ENCODE peak calls at places on chromosomes 1 and 21, in eight cellular contexts. One of them, this sample, is unnamed.

GRCh38 chr1:47841356-47841755 is 155.8 kb downstream of the TRABD2B start:
- DNase-seq in neuronal stem cell: no peak
- DNase-seq in BE2C: no peak
- DNase-seq in heart left ventricle: no peak
- DNase-seq in stimulated activated CD8-positive, alpha-beta memory T cell treated with anti-CD3 and anti-CD28 coated beads, Interleukin-12 subunit alpha, Interleukin-12 subunit beta, amount 100 ng/mL, for 1 hour: no peak
- DNase-seq in T-helper 2 cell treated with Interferon-gamma antibody and Interleukin-4, amounts not matched to agents 5 μg/mL and 100 μg/mL, for 36 hours: no peak
- DNase-seq in endothelial cell: no peak
- DNase-seq in ELR: no peak
- DNase-seq in this sample: no peak

GRCh38 chr1:235324296-235324695 is 3.7 kb downstream of the ARID4B start:
- DNase-seq in neuronal stem cell: no peak
- DNase-seq in BE2C: no peak
- DNase-seq in heart left ventricle: no peak
- DNase-seq in stimulated activated CD8-positive, alpha-beta memory T cell treated with anti-CD3 and anti-CD28 coated beads, Interleukin-12 subunit alpha, Interleukin-12 subunit beta, amount 100 ng/mL, for 1 hour: no peak
- DNase-seq in T-helper 2 cell treated with Interferon-gamma antibody and Interleukin-4, amounts not matched to agents 5 μg/mL and 100 μg/mL, for 36 hours: no peak
- DNase-seq in endothelial cell: no peak
- DNase-seq in ELR: no peak
- DNase-seq in this sample: no peak

GRCh38 chr1:18149113-18149641 is 41.6 kb downstream of the IGSF21 start:
- DNase-seq in neuronal stem cell: no peak
- DNase-seq in BE2C: peak; percentile 68
- DNase-seq in heart left ventricle: no peak
- DNase-seq in stimulated activated CD8-positive, alpha-beta memory T cell treated with anti-CD3 and anti-CD28 coated beads, Interleukin-12 subunit alpha, Interleukin-12 subunit beta, amount 100 ng/mL, for 1 hour: no peak
- DNase-seq in T-helper 2 cell treated with Interferon-gamma antibody and Interleukin-4, amounts not matched to agents 5 μg/mL and 100 μg/mL, for 36 hours: no peak
- DNase-seq in endothelial cell: no peak
- DNase-seq in ELR: no peak
- DNase-seq in this sample: peak; percentile 51

GRCh38 chr1:56135864-56136147 is 443.6 kb downstream of the PLPP3 start:
- DNase-seq in neuronal stem cell: no peak
- DNase-seq in BE2C: no peak
- DNase-seq in heart left ventricle: no peak
- DNase-seq in stimulated activated CD8-positive, alpha-beta memory T cell treated with anti-CD3 and anti-CD28 coated beads, Interleukin-12 subunit alpha, Interleukin-12 subunit beta, amount 100 ng/mL, for 1 hour: no peak
- DNase-seq in T-helper 2 cell treated with Interferon-gamma antibody and Interleukin-4, amounts not matched to agents 5 μg/mL and 100 μg/mL, for 36 hours: no peak
- DNase-seq in endothelial cell: no peak
- DNase-seq in ELR: no peak
- DNase-seq in this sample: no peak

GRCh38 chr1:186722711-186723309 is 42.6 kb upstream of the PTGS2 start:
- DNase-seq in neuronal stem cell: peak; percentile 6
- DNase-seq in BE2C: peak; percentile 45
- DNase-seq in heart left ventricle: no peak
- DNase-seq in stimulated activated CD8-positive, alpha-beta memory T cell treated with anti-CD3 and anti-CD28 coated beads, Interleukin-12 subunit alpha, Interleukin-12 subunit beta, amount 100 ng/mL, for 1 hour: no peak
- DNase-seq in T-helper 2 cell treated with Interferon-gamma antibody and Interleukin-4, amounts not matched to agents 5 μg/mL and 100 μg/mL, for 36 hours: no peak
- DNase-seq in endothelial cell: peak; percentile 45
- DNase-seq in ELR: peak; percentile 80
- DNase-seq in this sample: peak; percentile 80

GRCh38 chr1:218785928-218786327 is 387.8 kb upstream of the LYPLAL1 start:
- DNase-seq in neuronal stem cell: no peak
- DNase-seq in BE2C: no peak
- DNase-seq in heart left ventricle: no peak
- DNase-seq in stimulated activated CD8-positive, alpha-beta memory T cell treated with anti-CD3 and anti-CD28 coated beads, Interleukin-12 subunit alpha, Interleukin-12 subunit beta, amount 100 ng/mL, for 1 hour: no peak
- DNase-seq in T-helper 2 cell treated with Interferon-gamma antibody and Interleukin-4, amounts not matched to agents 5 μg/mL and 100 μg/mL, for 36 hours: no peak
- DNase-seq in endothelial cell: no peak
- DNase-seq in ELR: no peak
- DNase-seq in this sample: no peak

GRCh38 chr1:67430358-67431155 is at the start of gene SERBP1:
- DNase-seq in neuronal stem cell: peak; percentile 96
- DNase-seq in BE2C: peak; percentile 92
- DNase-seq in heart left ventricle: peak; percentile 98
- DNase-seq in stimulated activated CD8-positive, alpha-beta memory T cell treated with anti-CD3 and anti-CD28 coated beads, Interleukin-12 subunit alpha, Interleukin-12 subunit beta, amount 100 ng/mL, for 1 hour: peak; percentile 89
- DNase-seq in T-helper 2 cell treated with Interferon-gamma antibody and Interleukin-4, amounts not matched to agents 5 μg/mL and 100 μg/mL, for 36 hours: peak; percentile 97
- DNase-seq in endothelial cell: peak; percentile 94
- DNase-seq in ELR: peak; percentile 97
- DNase-seq in this sample: peak; percentile 99

GRCh38 chr1:224615861-224616760 is at the start of gene CNIH3:
- DNase-seq in neuronal stem cell: peak; percentile 70
- DNase-seq in BE2C: peak; percentile 55
- DNase-seq in heart left ventricle: no peak
- DNase-seq in stimulated activated CD8-positive, alpha-beta memory T cell treated with anti-CD3 and anti-CD28 coated beads, Interleukin-12 subunit alpha, Interleukin-12 subunit beta, amount 100 ng/mL, for 1 hour: no peak
- DNase-seq in T-helper 2 cell treated with Interferon-gamma antibody and Interleukin-4, amounts not matched to agents 5 μg/mL and 100 μg/mL, for 36 hours: peak; percentile 25
- DNase-seq in endothelial cell: peak; percentile 53
- DNase-seq in ELR: peak; percentile 86
- DNase-seq in this sample: peak; percentile 93

GRCh38 chr21:26966978-26967913 is at the start of gene ADAMTS5:
- DNase-seq in neuronal stem cell: peak; percentile 42
- DNase-seq in BE2C: peak; percentile 64
- DNase-seq in heart left ventricle: peak; percentile 72
- DNase-seq in stimulated activated CD8-positive, alpha-beta memory T cell treated with anti-CD3 and anti-CD28 coated beads, Interleukin-12 subunit alpha, Interleukin-12 subunit beta, amount 100 ng/mL, for 1 hour: no peak
- DNase-seq in T-helper 2 cell treated with Interferon-gamma antibody and Interleukin-4, amounts not matched to agents 5 μg/mL and 100 μg/mL, for 36 hours: no peak
- DNase-seq in endothelial cell: peak; percentile 60
- DNase-seq in ELR: peak; percentile 84
- DNase-seq in this sample: peak; percentile 74

GRCh38 chr1:116832932-116833578 is 76.7 kb upstream of the PTGFRN start:
- DNase-seq in neuronal stem cell: no peak
- DNase-seq in BE2C: no peak
- DNase-seq in heart left ventricle: no peak
- DNase-seq in stimulated activated CD8-positive, alpha-beta memory T cell treated with anti-CD3 and anti-CD28 coated beads, Interleukin-12 subunit alpha, Interleukin-12 subunit beta, amount 100 ng/mL, for 1 hour: no peak
- DNase-seq in T-helper 2 cell treated with Interferon-gamma antibody and Interleukin-4, amounts not matched to agents 5 μg/mL and 100 μg/mL, for 36 hours: no peak
- DNase-seq in endothelial cell: no peak
- DNase-seq in ELR: no peak
- DNase-seq in this sample: no peak

GRCh38 chr1:207397525-207397926 is 56.6 kb upstream of the CR2 start:
- DNase-seq in neuronal stem cell: no peak
- DNase-seq in BE2C: no peak
- DNase-seq in heart left ventricle: no peak
- DNase-seq in stimulated activated CD8-positive, alpha-beta memory T cell treated with anti-CD3 and anti-CD28 coated beads, Interleukin-12 subunit alpha, Interleukin-12 subunit beta, amount 100 ng/mL, for 1 hour: no peak
- DNase-seq in T-helper 2 cell treated with Interferon-gamma antibody and Interleukin-4, amounts not matched to agents 5 μg/mL and 100 μg/mL, for 36 hours: no peak
- DNase-seq in endothelial cell: no peak
- DNase-seq in ELR: peak; percentile 16
- DNase-seq in this sample: peak; percentile 49

GRCh38 chr1:15579683-15580047 is 5.2 kb downstream of the AGMAT start:
- DNase-seq in neuronal stem cell: no peak
- DNase-seq in BE2C: no peak
- DNase-seq in heart left ventricle: no peak
- DNase-seq in stimulated activated CD8-positive, alpha-beta memory T cell treated with anti-CD3 and anti-CD28 coated beads, Interleukin-12 subunit alpha, Interleukin-12 subunit beta, amount 100 ng/mL, for 1 hour: no peak
- DNase-seq in T-helper 2 cell treated with Interferon-gamma antibody and Interleukin-4, amounts not matched to agents 5 μg/mL and 100 μg/mL, for 36 hours: no peak
- DNase-seq in endothelial cell: no peak
- DNase-seq in ELR: no peak
- DNase-seq in this sample: no peak

GRCh38 chr1:193674292-193674944 is 488.0 kb upstream of the B3GALT2 start:
- DNase-seq in neuronal stem cell: no peak
- DNase-seq in BE2C: no peak
- DNase-seq in heart left ventricle: no peak
- DNase-seq in stimulated activated CD8-positive, alpha-beta memory T cell treated with anti-CD3 and anti-CD28 coated beads, Interleukin-12 subunit alpha, Interleukin-12 subunit beta, amount 100 ng/mL, for 1 hour: no peak
- DNase-seq in T-helper 2 cell treated with Interferon-gamma antibody and Interleukin-4, amounts not matched to agents 5 μg/mL and 100 μg/mL, for 36 hours: no peak
- DNase-seq in endothelial cell: no peak
- DNase-seq in ELR: peak; percentile 51
- DNase-seq in this sample: no peak

GRCh38 chr1:215718888-215719287 is 151.8 kb downstream of the KCTD3 start:
- DNase-seq in neuronal stem cell: no peak
- DNase-seq in BE2C: no peak
- DNase-seq in heart left ventricle: no peak
- DNase-seq in stimulated activated CD8-positive, alpha-beta memory T cell treated with anti-CD3 and anti-CD28 coated beads, Interleukin-12 subunit alpha, Interleukin-12 subunit beta, amount 100 ng/mL, for 1 hour: no peak
- DNase-seq in T-helper 2 cell treated with Interferon-gamma antibody and Interleukin-4, amounts not matched to agents 5 μg/mL and 100 μg/mL, for 36 hours: no peak
- DNase-seq in endothelial cell: no peak
- DNase-seq in ELR: peak; percentile 26
- DNase-seq in this sample: no peak

GRCh38 chr1:60598055-60598910 is 484.1 kb upstream of the NFIA start:
- DNase-seq in neuronal stem cell: no peak
- DNase-seq in BE2C: no peak
- DNase-seq in heart left ventricle: no peak
- DNase-seq in stimulated activated CD8-positive, alpha-beta memory T cell treated with anti-CD3 and anti-CD28 coated beads, Interleukin-12 subunit alpha, Interleukin-12 subunit beta, amount 100 ng/mL, for 1 hour: no peak
- DNase-seq in T-helper 2 cell treated with Interferon-gamma antibody and Interleukin-4, amounts not matched to agents 5 μg/mL and 100 μg/mL, for 36 hours: no peak
- DNase-seq in endothelial cell: no peak
- DNase-seq in ELR: no peak
- DNase-seq in this sample: no peak

GRCh38 chr1:85328713-85329376 is 52.4 kb upstream of the BCL10 start:
- DNase-seq in neuronal stem cell: peak; percentile 6
- DNase-seq in BE2C: no peak
- DNase-seq in heart left ventricle: no peak
- DNase-seq in stimulated activated CD8-positive, alpha-beta memory T cell treated with anti-CD3 and anti-CD28 coated beads, Interleukin-12 subunit alpha, Interleukin-12 subunit beta, amount 100 ng/mL, for 1 hour: no peak
- DNase-seq in T-helper 2 cell treated with Interferon-gamma antibody and Interleukin-4, amounts not matched to agents 5 μg/mL and 100 μg/mL, for 36 hours: no peak
- DNase-seq in endothelial cell: peak; percentile 38
- DNase-seq in ELR: peak; percentile 100
- DNase-seq in this sample: peak; percentile 71

GRCh38 chr1:232709339-232709738 is 79.4 kb upstream of the SIPA1L2 start:
- DNase-seq in neuronal stem cell: no peak
- DNase-seq in BE2C: no peak
- DNase-seq in heart left ventricle: no peak
- DNase-seq in stimulated activated CD8-positive, alpha-beta memory T cell treated with anti-CD3 and anti-CD28 coated beads, Interleukin-12 subunit alpha, Interleukin-12 subunit beta, amount 100 ng/mL, for 1 hour: no peak
- DNase-seq in T-helper 2 cell treated with Interferon-gamma antibody and Interleukin-4, amounts not matched to agents 5 μg/mL and 100 μg/mL, for 36 hours: no peak
- DNase-seq in endothelial cell: no peak
- DNase-seq in ELR: peak; percentile 13
- DNase-seq in this sample: no peak

GRCh38 chr1:206982216-206982615 is 12.0 kb upstream of the FCAMR start:
- DNase-seq in neuronal stem cell: peak; percentile 40
- DNase-seq in BE2C: peak; percentile 46
- DNase-seq in heart left ventricle: no peak
- DNase-seq in stimulated activated CD8-positive, alpha-beta memory T cell treated with anti-CD3 and anti-CD28 coated beads, Interleukin-12 subunit alpha, Interleukin-12 subunit beta, amount 100 ng/mL, for 1 hour: peak; percentile 45
- DNase-seq in T-helper 2 cell treated with Interferon-gamma antibody and Interleukin-4, amounts not matched to agents 5 μg/mL and 100 μg/mL, for 36 hours: peak; percentile 31
- DNase-seq in endothelial cell: peak; percentile 57
- DNase-seq in ELR: peak; percentile 68
- DNase-seq in this sample: peak; percentile 77

GRCh38 chr1:41013812-41014211 is 7.7 kb downstream of the SLFNL1 start:
- DNase-seq in neuronal stem cell: no peak
- DNase-seq in BE2C: no peak
- DNase-seq in heart left ventricle: no peak
- DNase-seq in stimulated activated CD8-positive, alpha-beta memory T cell treated with anti-CD3 and anti-CD28 coated beads, Interleukin-12 subunit alpha, Interleukin-12 subunit beta, amount 100 ng/mL, for 1 hour: no peak
- DNase-seq in T-helper 2 cell treated with Interferon-gamma antibody and Interleukin-4, amounts not matched to agents 5 μg/mL and 100 μg/mL, for 36 hours: no peak
- DNase-seq in endothelial cell: peak; percentile 50
- DNase-seq in ELR: no peak
- DNase-seq in this sample: no peak

GRCh38 chr21:43815107-43815742 is 25.8 kb downstream of the RRP1 start:
- DNase-seq in neuronal stem cell: no peak
- DNase-seq in BE2C: no peak
- DNase-seq in heart left ventricle: peak; percentile 37
- DNase-seq in stimulated activated CD8-positive, alpha-beta memory T cell treated with anti-CD3 and anti-CD28 coated beads, Interleukin-12 subunit alpha, Interleukin-12 subunit beta, amount 100 ng/mL, for 1 hour: no peak
- DNase-seq in T-helper 2 cell treated with Interferon-gamma antibody and Interleukin-4, amounts not matched to agents 5 μg/mL and 100 μg/mL, for 36 hours: no peak
- DNase-seq in endothelial cell: no peak
- DNase-seq in ELR: no peak
- DNase-seq in this sample: peak; percentile 86

GRCh38 chr1:160359559-160360226 is 7.2 kb upstream of the NHLH1 start:
- DNase-seq in neuronal stem cell: no peak
- DNase-seq in BE2C: no peak
- DNase-seq in heart left ventricle: no peak
- DNase-seq in stimulated activated CD8-positive, alpha-beta memory T cell treated with anti-CD3 and anti-CD28 coated beads, Interleukin-12 subunit alpha, Interleukin-12 subunit beta, amount 100 ng/mL, for 1 hour: no peak
- DNase-seq in T-helper 2 cell treated with Interferon-gamma antibody and Interleukin-4, amounts not matched to agents 5 μg/mL and 100 μg/mL, for 36 hours: no peak
- DNase-seq in endothelial cell: no peak
- DNase-seq in ELR: no peak
- DNase-seq in this sample: peak; percentile 11

GRCh38 chr1:212700892-212701819 is 1.5 kb upstream of the BATF3 start:
- DNase-seq in neuronal stem cell: no peak
- DNase-seq in BE2C: peak; percentile 51
- DNase-seq in heart left ventricle: peak; percentile 72
- DNase-seq in stimulated activated CD8-positive, alpha-beta memory T cell treated with anti-CD3 and anti-CD28 coated beads, Interleukin-12 subunit alpha, Interleukin-12 subunit beta, amount 100 ng/mL, for 1 hour: no peak
- DNase-seq in T-helper 2 cell treated with Interferon-gamma antibody and Interleukin-4, amounts not matched to agents 5 μg/mL and 100 μg/mL, for 36 hours: peak; percentile 42
- DNase-seq in endothelial cell: peak; percentile 47
- DNase-seq in ELR: peak; percentile 74
- DNase-seq in this sample: peak; percentile 72

GRCh38 chr21:32131960-32132359 is 146.9 kb downstream of the MIS18A start:
- DNase-seq in neuronal stem cell: no peak
- DNase-seq in BE2C: no peak
- DNase-seq in heart left ventricle: no peak
- DNase-seq in stimulated activated CD8-positive, alpha-beta memory T cell treated with anti-CD3 and anti-CD28 coated beads, Interleukin-12 subunit alpha, Interleukin-12 subunit beta, amount 100 ng/mL, for 1 hour: no peak
- DNase-seq in T-helper 2 cell treated with Interferon-gamma antibody and Interleukin-4, amounts not matched to agents 5 μg/mL and 100 μg/mL, for 36 hours: no peak
- DNase-seq in endothelial cell: no peak
- DNase-seq in ELR: peak; percentile 34
- DNase-seq in this sample: no peak

GRCh38 chr1:156598731-156599432 is 2.4 kb downstream of the GPATCH4 start:
- DNase-seq in neuronal stem cell: no peak
- DNase-seq in BE2C: no peak
- DNase-seq in heart left ventricle: no peak
- DNase-seq in stimulated activated CD8-positive, alpha-beta memory T cell treated with anti-CD3 and anti-CD28 coated beads, Interleukin-12 subunit alpha, Interleukin-12 subunit beta, amount 100 ng/mL, for 1 hour: no peak
- DNase-seq in T-helper 2 cell treated with Interferon-gamma antibody and Interleukin-4, amounts not matched to agents 5 μg/mL and 100 μg/mL, for 36 hours: no peak
- DNase-seq in endothelial cell: no peak
- DNase-seq in ELR: no peak
- DNase-seq in this sample: no peak

GRCh38 chr1:114427612-114428011 is 83.4 kb downstream of the TRIM33 start:
- DNase-seq in neuronal stem cell: no peak
- DNase-seq in BE2C: no peak
- DNase-seq in heart left ventricle: no peak
- DNase-seq in stimulated activated CD8-positive, alpha-beta memory T cell treated with anti-CD3 and anti-CD28 coated beads, Interleukin-12 subunit alpha, Interleukin-12 subunit beta, amount 100 ng/mL, for 1 hour: no peak
- DNase-seq in T-helper 2 cell treated with Interferon-gamma antibody and Interleukin-4, amounts not matched to agents 5 μg/mL and 100 μg/mL, for 36 hours: no peak
- DNase-seq in endothelial cell: no peak
- DNase-seq in ELR: no peak
- DNase-seq in this sample: no peak

GRCh38 chr1:178581351-178581951 is 68.5 kb downstream of the TEX35 start:
- DNase-seq in neuronal stem cell: peak; percentile 64
- DNase-seq in BE2C: no peak
- DNase-seq in heart left ventricle: no peak
- DNase-seq in stimulated activated CD8-positive, alpha-beta memory T cell treated with anti-CD3 and anti-CD28 coated beads, Interleukin-12 subunit alpha, Interleukin-12 subunit beta, amount 100 ng/mL, for 1 hour: no peak
- DNase-seq in T-helper 2 cell treated with Interferon-gamma antibody and Interleukin-4, amounts not matched to agents 5 μg/mL and 100 μg/mL, for 36 hours: no peak
- DNase-seq in endothelial cell: no peak
- DNase-seq in ELR: no peak
- DNase-seq in this sample: peak; percentile 88

GRCh38 chr21:42651515-42652401 is 1.7 kb upstream of the PDE9A start:
- DNase-seq in neuronal stem cell: no peak
- DNase-seq in BE2C: no peak
- DNase-seq in heart left ventricle: peak; percentile 60
- DNase-seq in stimulated activated CD8-positive, alpha-beta memory T cell treated with anti-CD3 and anti-CD28 coated beads, Interleukin-12 subunit alpha, Interleukin-12 subunit beta, amount 100 ng/mL, for 1 hour: no peak
- DNase-seq in T-helper 2 cell treated with Interferon-gamma antibody and Interleukin-4, amounts not matched to agents 5 μg/mL and 100 μg/mL, for 36 hours: no peak
- DNase-seq in endothelial cell: no peak
- DNase-seq in ELR: no peak
- DNase-seq in this sample: no peak

GRCh38 chr21:33029512-33029921 is 3.8 kb downstream of the OLIG2 start:
- DNase-seq in neuronal stem cell: no peak
- DNase-seq in BE2C: no peak
- DNase-seq in heart left ventricle: no peak
- DNase-seq in stimulated activated CD8-positive, alpha-beta memory T cell treated with anti-CD3 and anti-CD28 coated beads, Interleukin-12 subunit alpha, Interleukin-12 subunit beta, amount 100 ng/mL, for 1 hour: no peak
- DNase-seq in T-helper 2 cell treated with Interferon-gamma antibody and Interleukin-4, amounts not matched to agents 5 μg/mL and 100 μg/mL, for 36 hours: no peak
- DNase-seq in endothelial cell: no peak
- DNase-seq in ELR: no peak
- DNase-seq in this sample: peak; percentile 52

GRCh38 chr1:22105611-22106207 is 37.2 kb downstream of the WNT4 start:
- DNase-seq in neuronal stem cell: peak; percentile 26
- DNase-seq in BE2C: no peak
- DNase-seq in heart left ventricle: no peak
- DNase-seq in stimulated activated CD8-positive, alpha-beta memory T cell treated with anti-CD3 and anti-CD28 coated beads, Interleukin-12 subunit alpha, Interleukin-12 subunit beta, amount 100 ng/mL, for 1 hour: no peak
- DNase-seq in T-helper 2 cell treated with Interferon-gamma antibody and Interleukin-4, amounts not matched to agents 5 μg/mL and 100 μg/mL, for 36 hours: peak; percentile 15
- DNase-seq in endothelial cell: peak; percentile 37
- DNase-seq in ELR: peak; percentile 64
- DNase-seq in this sample: peak; percentile 85

GRCh38 chr1:23202263-23202749 is 15.0 kb downstream of the HTR1D start:
- DNase-seq in neuronal stem cell: no peak
- DNase-seq in BE2C: no peak
- DNase-seq in heart left ventricle: no peak
- DNase-seq in stimulated activated CD8-positive, alpha-beta memory T cell treated with anti-CD3 and anti-CD28 coated beads, Interleukin-12 subunit alpha, Interleukin-12 subunit beta, amount 100 ng/mL, for 1 hour: no peak
- DNase-seq in T-helper 2 cell treated with Interferon-gamma antibody and Interleukin-4, amounts not matched to agents 5 μg/mL and 100 μg/mL, for 36 hours: no peak
- DNase-seq in endothelial cell: no peak
- DNase-seq in ELR: peak; percentile 69
- DNase-seq in this sample: no peak

GRCh38 chr21:44778094-44778493 is 23.5 kb downstream of the UBE2G2 start:
- DNase-seq in neuronal stem cell: no peak
- DNase-seq in BE2C: no peak
- DNase-seq in heart left ventricle: no peak
- DNase-seq in stimulated activated CD8-positive, alpha-beta memory T cell treated with anti-CD3 and anti-CD28 coated beads, Interleukin-12 subunit alpha, Interleukin-12 subunit beta, amount 100 ng/mL, for 1 hour: no peak
- DNase-seq in T-helper 2 cell treated with Interferon-gamma antibody and Interleukin-4, amounts not matched to agents 5 μg/mL and 100 μg/mL, for 36 hours: no peak
- DNase-seq in endothelial cell: no peak
- DNase-seq in ELR: no peak
- DNase-seq in this sample: no peak

GRCh38 chr1:23553896-23554480 is 5.3 kb downstream of the ID3 start:
- DNase-seq in neuronal stem cell: no peak
- DNase-seq in BE2C: peak; percentile 17
- DNase-seq in heart left ventricle: no peak
- DNase-seq in stimulated activated CD8-positive, alpha-beta memory T cell treated with anti-CD3 and anti-CD28 coated beads, Interleukin-12 subunit alpha, Interleukin-12 subunit beta, amount 100 ng/mL, for 1 hour: no peak
- DNase-seq in T-helper 2 cell treated with Interferon-gamma antibody and Interleukin-4, amounts not matched to agents 5 μg/mL and 100 μg/mL, for 36 hours: no peak
- DNase-seq in endothelial cell: no peak
- DNase-seq in ELR: no peak
- DNase-seq in this sample: peak; percentile 37

GRCh38 chr1:119275145-119275929 is 93.2 kb upstream of the HAO2 start:
- DNase-seq in neuronal stem cell: peak; percentile 52
- DNase-seq in BE2C: peak; percentile 49
- DNase-seq in heart left ventricle: no peak
- DNase-seq in stimulated activated CD8-positive, alpha-beta memory T cell treated with anti-CD3 and anti-CD28 coated beads, Interleukin-12 subunit alpha, Interleukin-12 subunit beta, amount 100 ng/mL, for 1 hour: no peak
- DNase-seq in T-helper 2 cell treated with Interferon-gamma antibody and Interleukin-4, amounts not matched to agents 5 μg/mL and 100 μg/mL, for 36 hours: peak; percentile 14
- DNase-seq in endothelial cell: peak; percentile 55
- DNase-seq in ELR: peak; percentile 77
- DNase-seq in this sample: peak; percentile 84

GRCh38 chr1:196193891-196194559 is 414.2 kb downstream of the KCNT2 start:
- DNase-seq in neuronal stem cell: no peak
- DNase-seq in BE2C: no peak
- DNase-seq in heart left ventricle: no peak
- DNase-seq in stimulated activated CD8-positive, alpha-beta memory T cell treated with anti-CD3 and anti-CD28 coated beads, Interleukin-12 subunit alpha, Interleukin-12 subunit beta, amount 100 ng/mL, for 1 hour: no peak
- DNase-seq in T-helper 2 cell treated with Interferon-gamma antibody and Interleukin-4, amounts not matched to agents 5 μg/mL and 100 μg/mL, for 36 hours: no peak
- DNase-seq in endothelial cell: no peak
- DNase-seq in ELR: peak; percentile 4
- DNase-seq in this sample: no peak

This sample was measured in GM23338.